ENCODE peak calls at places on chromosome 20, in nine cellular contexts. One of them, this sample, is unnamed.

GRCh38 chr20:20888273-20888656 is 175.8 kb upstream of the RALGAPA2 start:
- DNase-seq in GM12878: no peak
- DNase-seq in transverse colon: no peak
- DNase-seq in endothelial cell of umbilical vein: no peak
- DNase-seq in HCT116: no peak
- DNase-seq in IMR-90: no peak
- DNase-seq in body of pancreas: no peak
- DNase-seq in heart left ventricle: no peak
- DNase-seq in spleen: no peak
- DNase-seq in this sample: no peak

GRCh38 chr20:53801609-53802370 is 208.2 kb upstream of the ZNF217 start:
- DNase-seq in GM12878: no peak
- DNase-seq in transverse colon: peak
- DNase-seq in endothelial cell of umbilical vein: no peak
- DNase-seq in HCT116: no peak
- DNase-seq in IMR-90: no peak
- DNase-seq in body of pancreas: no peak
- DNase-seq in heart left ventricle: no peak
- DNase-seq in spleen: no peak
- DNase-seq in this sample: no peak

GRCh38 chr20:58685988-58686387 is 6.6 kb upstream of the NPEPL1 start:
- DNase-seq in GM12878: no peak
- DNase-seq in transverse colon: no peak
- DNase-seq in endothelial cell of umbilical vein: no peak
- DNase-seq in HCT116: no peak
- DNase-seq in IMR-90: no peak
- DNase-seq in body of pancreas: no peak
- DNase-seq in heart left ventricle: no peak
- DNase-seq in spleen: no peak
- DNase-seq in this sample: no peak

GRCh38 chr20:35181731-35182130 is 9.9 kb downstream of the PROCR start:
- DNase-seq in GM12878: no peak
- DNase-seq in transverse colon: no peak
- DNase-seq in endothelial cell of umbilical vein: no peak
- DNase-seq in HCT116: no peak
- DNase-seq in IMR-90: peak
- DNase-seq in body of pancreas: no peak
- DNase-seq in heart left ventricle: no peak
- DNase-seq in spleen: no peak
- DNase-seq in this sample: no peak

GRCh38 chr20:41086402-41087324 is 50.7 kb upstream of the PLCG1 start:
- DNase-seq in GM12878: no peak
- DNase-seq in transverse colon: no peak
- DNase-seq in endothelial cell of umbilical vein: peak
- DNase-seq in HCT116: no peak
- DNase-seq in IMR-90: no peak
- DNase-seq in body of pancreas: no peak
- DNase-seq in heart left ventricle: no peak
- DNase-seq in spleen: no peak
- DNase-seq in this sample: no peak

GRCh38 chr20:62355527-62356142 is 11.5 kb downstream of the LAMA5 start:
- DNase-seq in GM12878: no peak
- DNase-seq in transverse colon: no peak
- DNase-seq in endothelial cell of umbilical vein: peak
- DNase-seq in HCT116: no peak
- DNase-seq in IMR-90: no peak
- DNase-seq in body of pancreas: peak
- DNase-seq in heart left ventricle: peak
- DNase-seq in spleen: no peak
- DNase-seq in this sample: no peak

GRCh38 chr20:23291575-23292240 is 58.9 kb upstream of the NXT1 start:
- DNase-seq in GM12878: no peak
- DNase-seq in transverse colon: no peak
- DNase-seq in endothelial cell of umbilical vein: no peak
- DNase-seq in HCT116: no peak
- DNase-seq in IMR-90: no peak
- DNase-seq in body of pancreas: no peak
- DNase-seq in heart left ventricle: no peak
- DNase-seq in spleen: peak
- DNase-seq in this sample: no peak

GRCh38 chr20:10857362-10858070 is 183.7 kb upstream of the JAG1 start:
- DNase-seq in GM12878: no peak
- DNase-seq in transverse colon: peak
- DNase-seq in endothelial cell of umbilical vein: peak
- DNase-seq in HCT116: no peak
- DNase-seq in IMR-90: peak
- DNase-seq in body of pancreas: peak
- DNase-seq in heart left ventricle: peak
- DNase-seq in spleen: no peak
- DNase-seq in this sample: no peak

GRCh38 chr20:61752576-61752975 is 313.1 kb downstream of the TAF4 start:
- DNase-seq in GM12878: no peak
- DNase-seq in transverse colon: no peak
- DNase-seq in endothelial cell of umbilical vein: no peak
- DNase-seq in HCT116: no peak
- DNase-seq in IMR-90: no peak
- DNase-seq in body of pancreas: no peak
- DNase-seq in heart left ventricle: no peak
- DNase-seq in spleen: peak
- DNase-seq in this sample: no peak

GRCh38 chr20:14550655-14551054 is 213.2 kb upstream of the FLRT3 start:
- DNase-seq in GM12878: no peak
- DNase-seq in transverse colon: no peak
- DNase-seq in endothelial cell of umbilical vein: no peak
- DNase-seq in HCT116: no peak
- DNase-seq in IMR-90: no peak
- DNase-seq in body of pancreas: no peak
- DNase-seq in heart left ventricle: no peak
- DNase-seq in spleen: no peak
- DNase-seq in this sample: no peak

GRCh38 chr20:41119593-41120561 is 17.5 kb upstream of the PLCG1 start:
- DNase-seq in GM12878: no peak
- DNase-seq in transverse colon: no peak
- DNase-seq in endothelial cell of umbilical vein: no peak
- DNase-seq in HCT116: no peak
- DNase-seq in IMR-90: no peak
- DNase-seq in body of pancreas: no peak
- DNase-seq in heart left ventricle: no peak
- DNase-seq in spleen: no peak
- DNase-seq in this sample: no peak

GRCh38 chr20:53940883-53941546 is 129.4 kb downstream of the BCAS1 start:
- DNase-seq in GM12878: no peak
- DNase-seq in transverse colon: no peak
- DNase-seq in endothelial cell of umbilical vein: peak
- DNase-seq in HCT116: no peak
- DNase-seq in IMR-90: peak
- DNase-seq in body of pancreas: no peak
- DNase-seq in heart left ventricle: no peak
- DNase-seq in spleen: no peak
- DNase-seq in this sample: no peak

GRCh38 chr20:25252686-25253421 is 5.0 kb downstream of the PYGB start:
- DNase-seq in GM12878: no peak
- DNase-seq in transverse colon: peak
- DNase-seq in endothelial cell of umbilical vein: no peak
- DNase-seq in HCT116: no peak
- DNase-seq in IMR-90: no peak
- DNase-seq in body of pancreas: no peak
- DNase-seq in heart left ventricle: no peak
- DNase-seq in spleen: no peak
- DNase-seq in this sample: no peak

DNA sequence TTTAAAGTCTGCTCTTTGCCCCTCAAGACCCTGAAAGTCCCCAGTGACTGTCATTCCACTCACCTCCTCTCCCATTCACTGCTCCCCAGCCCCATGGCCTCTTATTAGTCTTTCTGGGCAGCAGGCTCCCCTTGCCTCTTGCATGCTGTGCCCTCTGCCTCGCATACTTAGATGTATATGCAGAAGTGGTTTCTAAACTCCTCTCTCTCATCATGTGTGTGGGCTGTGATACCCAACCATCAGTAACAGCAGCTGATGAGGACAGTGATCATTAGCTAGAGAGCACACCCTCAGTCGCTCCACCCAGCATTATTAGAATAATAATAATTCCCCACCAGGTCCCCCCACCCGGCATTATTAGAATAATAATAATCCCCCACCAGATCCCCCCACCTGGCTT is 14.5 kb downstream of the PKIG start:
- DNase-seq in GM12878: no peak
- DNase-seq in transverse colon: no peak
- DNase-seq in endothelial cell of umbilical vein: no peak
- DNase-seq in HCT116: no peak
- DNase-seq in IMR-90: no peak
- DNase-seq in body of pancreas: no peak
- DNase-seq in heart left ventricle: no peak
- DNase-seq in spleen: no peak
- DNase-seq in this sample: no peak
- H3K27ac ChIP-seq in GM12878: no peak
- H3K27ac ChIP-seq in transverse colon: peak
- H3K27ac ChIP-seq in endothelial cell of umbilical vein: no peak
- H3K27ac ChIP-seq in HCT116: no peak
- H3K27ac ChIP-seq in IMR-90: no peak
- H3K27ac ChIP-seq in body of pancreas: no peak
- H3K27ac ChIP-seq in heart left ventricle: peak
- H3K27ac ChIP-seq in spleen: peak
- H3K27ac ChIP-seq in this sample: peak

DNA sequence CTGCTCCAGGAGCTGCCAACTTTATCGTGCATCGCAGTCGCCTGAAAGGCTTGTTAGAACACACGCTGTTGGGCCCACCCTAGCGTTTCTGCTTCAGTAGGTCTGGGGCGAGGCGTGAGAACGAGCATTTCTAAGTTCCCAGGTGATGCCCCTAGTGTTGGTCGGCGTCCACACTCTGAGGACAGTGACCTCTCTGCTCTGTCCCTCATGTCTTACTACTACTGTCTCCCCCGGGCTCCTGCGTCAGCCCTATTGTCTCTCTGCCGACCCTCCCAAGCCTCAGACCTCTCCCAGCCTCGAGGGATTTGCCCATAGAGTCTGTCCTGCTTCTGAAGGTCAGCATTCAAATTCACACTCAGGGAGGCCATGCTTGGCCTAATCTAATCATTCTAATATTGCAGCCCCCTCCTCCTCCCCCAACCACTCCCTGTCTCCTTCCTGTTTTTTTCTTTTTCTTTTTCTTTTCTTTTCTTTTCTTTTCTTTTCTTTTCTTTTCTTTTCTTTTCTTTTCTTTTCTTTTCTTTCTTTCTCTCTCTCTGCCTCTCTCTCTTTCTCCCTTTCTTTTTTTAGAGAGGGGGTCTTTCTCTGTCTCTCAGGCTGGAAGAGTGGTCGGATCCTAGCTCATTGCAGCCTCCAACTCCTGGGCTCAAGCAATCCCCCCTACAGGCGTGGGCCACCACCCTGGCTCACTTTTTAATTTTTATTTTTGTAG is 873 bp upstream of the ZFP64 start:
- DNase-seq in GM12878: peak
- DNase-seq in transverse colon: no peak
- DNase-seq in endothelial cell of umbilical vein: no peak
- DNase-seq in HCT116: peak
- DNase-seq in IMR-90: no peak
- DNase-seq in body of pancreas: peak
- DNase-seq in heart left ventricle: peak
- DNase-seq in spleen: no peak
- DNase-seq in this sample: no peak
- TF ChIP-seq POLR2A in GM12878: no peak
- TF ChIP-seq POLR2A in transverse colon: no peak
- TF ChIP-seq POLR2A in endothelial cell of umbilical vein: no peak
- TF ChIP-seq POLR2A in HCT116: no peak
- TF ChIP-seq POLR2A in IMR-90: no peak
- TF ChIP-seq POLR2A in body of pancreas: no peak
- TF ChIP-seq POLR2A in heart left ventricle: no peak
- TF ChIP-seq POLR2A in spleen: no peak
- TF ChIP-seq POLR2A in this sample: no peak

DNA sequence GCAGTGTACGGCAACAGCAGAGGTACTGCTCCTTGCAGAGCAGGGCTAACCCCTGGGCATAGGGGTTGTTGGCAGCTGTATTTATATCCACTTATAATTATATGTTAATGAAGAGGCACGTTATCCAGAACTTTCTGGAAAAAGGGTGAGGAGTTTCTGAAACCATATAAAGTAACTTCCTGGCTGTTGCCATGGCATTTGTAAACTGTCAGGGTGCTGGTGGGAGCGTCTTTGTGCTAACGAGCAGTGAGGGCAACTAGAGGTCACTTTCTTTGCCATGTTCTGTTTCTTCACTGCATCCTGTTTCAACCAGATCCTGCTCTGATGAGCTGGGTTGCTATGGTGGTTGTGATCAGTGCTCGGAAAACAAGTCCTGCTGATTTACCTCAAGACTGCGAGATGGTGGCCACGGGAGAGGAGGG is 11.1 kb upstream of the ARFGEF2 start:
- DNase-seq in GM12878: no peak
- DNase-seq in transverse colon: no peak
- DNase-seq in endothelial cell of umbilical vein: peak
- DNase-seq in HCT116: no peak
- DNase-seq in IMR-90: no peak
- DNase-seq in body of pancreas: no peak
- DNase-seq in heart left ventricle: no peak
- DNase-seq in spleen: no peak
- DNase-seq in this sample: no peak
- H3K27ac ChIP-seq in GM12878: no peak
- H3K27ac ChIP-seq in transverse colon: no peak
- H3K27ac ChIP-seq in endothelial cell of umbilical vein: no peak
- H3K27ac ChIP-seq in HCT116: no peak
- H3K27ac ChIP-seq in IMR-90: no peak
- H3K27ac ChIP-seq in body of pancreas: no peak
- H3K27ac ChIP-seq in heart left ventricle: no peak
- H3K27ac ChIP-seq in spleen: no peak
- H3K27ac ChIP-seq in this sample: no peak

GRCh38 chr20:50335866-50336265 is 145.2 kb downstream of the CEBPB start:
- DNase-seq in GM12878: no peak
- DNase-seq in transverse colon: no peak
- DNase-seq in endothelial cell of umbilical vein: no peak
- DNase-seq in HCT116: no peak
- DNase-seq in IMR-90: no peak
- DNase-seq in body of pancreas: no peak
- DNase-seq in heart left ventricle: no peak
- DNase-seq in spleen: no peak
- DNase-seq in this sample: no peak

GRCh38 chr20:50333131-50333530 is 142.5 kb downstream of the CEBPB start:
- DNase-seq in GM12878: no peak
- DNase-seq in transverse colon: no peak
- DNase-seq in endothelial cell of umbilical vein: no peak
- DNase-seq in HCT116: no peak
- DNase-seq in IMR-90: no peak
- DNase-seq in body of pancreas: no peak
- DNase-seq in heart left ventricle: no peak
- DNase-seq in spleen: peak
- DNase-seq in this sample: no peak

GRCh38 chr20:50336631-50337030 is 146.0 kb downstream of the CEBPB start:
- DNase-seq in GM12878: no peak
- DNase-seq in transverse colon: no peak
- DNase-seq in endothelial cell of umbilical vein: no peak
- DNase-seq in HCT116: no peak
- DNase-seq in IMR-90: peak
- DNase-seq in body of pancreas: no peak
- DNase-seq in heart left ventricle: no peak
- DNase-seq in spleen: no peak
- DNase-seq in this sample: no peak

GRCh38 chr20:50333856-50334255 is 143.2 kb downstream of the CEBPB start:
- DNase-seq in GM12878: no peak
- DNase-seq in transverse colon: no peak
- DNase-seq in endothelial cell of umbilical vein: no peak
- DNase-seq in HCT116: no peak
- DNase-seq in IMR-90: peak
- DNase-seq in body of pancreas: no peak
- DNase-seq in heart left ventricle: no peak
- DNase-seq in spleen: peak
- DNase-seq in this sample: no peak

GRCh38 chr20:50335105-50335504 is 144.5 kb downstream of the CEBPB start:
- DNase-seq in GM12878: no peak
- DNase-seq in transverse colon: no peak
- DNase-seq in endothelial cell of umbilical vein: peak
- DNase-seq in HCT116: peak
- DNase-seq in IMR-90: peak
- DNase-seq in body of pancreas: no peak
- DNase-seq in heart left ventricle: no peak
- DNase-seq in spleen: peak
- DNase-seq in this sample: no peak
- TF ChIP-seq POLR2A in GM12878: no peak
- TF ChIP-seq POLR2A in transverse colon: no peak
- TF ChIP-seq POLR2A in endothelial cell of umbilical vein: no peak
- TF ChIP-seq POLR2A in HCT116: no peak
- TF ChIP-seq POLR2A in IMR-90: no peak
- TF ChIP-seq POLR2A in body of pancreas: no peak
- TF ChIP-seq POLR2A in heart left ventricle: no peak
- TF ChIP-seq POLR2A in spleen: no peak
- TF ChIP-seq POLR2A in this sample: no peak